ENCODE peak calls at places on chromosomes 2 and 18, in seven cellular contexts. E is MG63; G is lower leg skin; H is A549; C is stimulated activated CD4-positive, alpha-beta T cell treated with anti-CD3 and anti-CD28 coated beads, Interleukin-1b, Interleukin-23, amount 100 ng/mL, for 24 hours; N is GM04504; M is nephron progenitor cell. T is an unnamed sample.

GRCh38 chr2:79512442-79513401 is at the start of gene CTNNA2:
- DNase-seq in E (peak), G (no peak), H (peak), C (no peak), N (no peak), M (peak), T (no peak)

GRCh38 chr2:127122351-127123027 is 15.5 kb upstream of the BIN1 start:
- DNase-seq in E (no peak), G (peak), H (no peak), C (no peak), N (no peak), M (no peak), T (no peak)

GRCh38 chr2:48482313-48482712 is 47.6 kb upstream of the STON1 start:
- DNase-seq in E (no peak), G (no peak), H (no peak), C (no peak), N (peak), M (no peak), T (no peak)

GRCh38 chr2:146852661-146853060 is 992.2 kb upstream of the ACVR2A start:
- DNase-seq in E (no peak), G (no peak), H (no peak), C (no peak), N (no peak), M (no peak), T (no peak)

GRCh38 chr2:171210864-171211431 is 50.3 kb upstream of the TLK1 start:
- DNase-seq in E (no peak), G (no peak), H (no peak), C (no peak), N (no peak), M (no peak), T (no peak)

GRCh38 chr18:10381516-10381915 is 72.9 kb upstream of the APCDD1 start:
- DNase-seq in E (no peak), G (no peak), H (no peak), C (no peak), N (no peak), M (no peak), T (no peak)

GRCh38 chr2:28958689-28959088 is 22.4 kb upstream of the TOGARAM2 start:
- DNase-seq in E (peak), G (peak), H (peak), C (no peak), N (peak), M (peak), T (no peak)

GRCh38 chr2:11669454-11670291 is at the start of gene NTSR2:
- DNase-seq in E (peak), G (peak), H (peak), C (no peak), N (no peak), M (peak), T (no peak)

GRCh38 chr2:18651842-18652774 is 62.7 kb upstream of the NT5C1B start:
- DNase-seq in E (no peak), G (no peak), H (no peak), C (no peak), N (peak), M (no peak), T (peak)

GRCh38 chr18:54233228-54233625 is 8.8 kb upstream of the MBD2 start:
- DNase-seq in E (no peak), G (no peak), H (no peak), C (no peak), N (no peak), M (no peak), T (no peak)

GRCh38 chr2:182006606-182007005 is 21.0 kb downstream of the PPP1R1C start:
- DNase-seq in E (no peak), G (no peak), H (no peak), C (no peak), N (no peak), M (no peak), T (no peak)

GRCh38 chr2:239190921-239191885 is 209.6 kb downstream of the HDAC4 start:
- DNase-seq in E (no peak), G (peak), H (no peak), C (no peak), N (no peak), M (peak), T (no peak)

GRCh38 chr2:16817305-16818202 is 151.9 kb upstream of the CYRIA start:
- DNase-seq in E (no peak), G (no peak), H (no peak), C (no peak), N (no peak), M (no peak), T (no peak)

GRCh38 chr2:160751021-160751420 is 257.4 kb upstream of the RBMS1 start:
- DNase-seq in E (no peak), G (no peak), H (no peak), C (no peak), N (no peak), M (no peak), T (no peak)

GRCh38 chr18:37321578-37322496 is 243.8 kb downstream of the CELF4 start:
- DNase-seq in E (no peak), G (no peak), H (no peak), C (no peak), N (no peak), M (peak), T (no peak)

GRCh38 chr18:49561127-49561376 is 805 bp upstream of the LIPG start:
- DNase-seq in E (no peak), G (no peak), H (no peak), C (no peak), N (no peak), M (no peak), T (no peak)

GRCh38 chr2:233413529-233414272 is 59.4 kb downstream of the DGKD start:
- DNase-seq in E (peak), G (peak), H (peak), C (no peak), N (no peak), M (no peak), T (no peak)

GRCh38 chr2:85920810-85921545 is 32.2 kb upstream of the ST3GAL5 start:
- DNase-seq in E (peak), G (no peak), H (peak), C (no peak), N (no peak), M (no peak), T (no peak)

T was measured in non-pigmented ciliary epithelial cell.